ENCODE peak calls at places on chromosomes 5 and 9, in six cellular contexts. I is fibroblast of the conjunctiva; M is T-helper 1 cell; G is epithelial cell of esophagus; P is endothelial cell; S is naive thymus-derived CD4-positive, alpha-beta T cell. A is an unnamed sample.

GRCh38 chr9:36189978-36190377 is 743 bp upstream of the CLTA start:
- DNase-seq in I (no peak), M (no peak), G (no peak), P (no peak), S (no peak), A (no peak)

GRCh38 chr9:127991017-127991756 is 10.4 kb upstream of the EEIG1 start:
- DNase-seq in I (no peak), M (no peak), G (peak), P (no peak), S (no peak), A (no peak)

GRCh38 chr9:89223398-89223977 is 44.9 kb upstream of the SHC3 start:
- DNase-seq in I (no peak), M (no peak), G (no peak), P (no peak), S (no peak), A (no peak)

GRCh38 chr9:20292002-20292401 is 330.3 kb downstream of the MLLT3 start:
- DNase-seq in I (peak), M (no peak), G (peak), P (no peak), S (no peak), A (peak)

GRCh38 chr5:142426129-142426641 is 101.4 kb upstream of the SPRY4 start:
- DNase-seq in I (no peak), M (peak), G (no peak), P (peak), S (peak), A (no peak)

GRCh38 chr5:2261002-2261703 is 378.4 kb upstream of the IRX4 start:
- DNase-seq in I (no peak), M (no peak), G (no peak), P (no peak), S (no peak), A (no peak)

GRCh38 chr5:54820759-54821158 is 164.6 kb downstream of the ESM1 start:
- DNase-seq in I (no peak), M (no peak), G (no peak), P (no peak), S (no peak), A (no peak)

GRCh38 chr5:15643731-15644130 is 143.8 kb downstream of the FBXL7 start:
- DNase-seq in I (no peak), M (no peak), G (no peak), P (no peak), S (no peak), A (no peak)

GRCh38 chr5:136132087-136132486 is 558 bp upstream of the SMAD5 start:
- DNase-seq in I (no peak), M (no peak), G (no peak), P (peak), S (no peak), A (peak)

GRCh38 chr5:172979778-172980177 is 3.8 kb upstream of the ATP6V0E1 start:
- DNase-seq in I (no peak), M (no peak), G (peak), P (no peak), S (no peak), A (no peak)

GRCh38 chr5:54868511-54869483 is 116.6 kb downstream of the ESM1 start:
- DNase-seq in I (no peak), M (no peak), G (no peak), P (no peak), S (no peak), A (no peak)

GRCh38 chr5:106019271-106019670 is 1651.5 kb downstream of the EFNA5 start:
- DNase-seq in I (peak), M (no peak), G (no peak), P (no peak), S (no peak), A (no peak)

GRCh38 chr5:137075163-137075970 is 423.8 kb downstream of the SPOCK1 start:
- DNase-seq in I (no peak), M (no peak), G (peak), P (peak), S (no peak), A (peak)

GRCh38 chr5:171757853-171758535 is 27.6 kb upstream of the SMIM23 start:
- DNase-seq in I (peak), M (no peak), G (peak), P (no peak), S (no peak), A (no peak)

A was measured in HEK293T.